ENCODE peak calls at places on chromosomes 1 and 21, in nine cellular contexts. F, X, Y, E, Z, T, I, M and C are unnamed samples.

GRCh38 chr1:207463571-207463970 is 9.4 kb downstream of the CR2 start:
- DNase-seq in F (no peak), Z (no peak), X (no peak), M (no peak), E (no peak), I (no peak), Y (no peak), T (no peak), C (no peak)

GRCh38 chr1:39973503-39974135 is 18.7 kb downstream of the MFSD2A start:
- DNase-seq in T (peak; percentile 82), Y (peak; percentile 87), X (peak; percentile 78), Z (peak; percentile 64), E (peak; percentile 78), I (peak; percentile 76), M (peak; percentile 56), F (peak; percentile 65), C (peak; percentile 61)

GRCh38 chr1:111833334-111833733 is 77.6 kb downstream of the DDX20 start:
- DNase-seq in Z (no peak), I (peak; percentile 20), E (no peak), F (no peak), T (peak; percentile 30), M (peak; percentile 13), X (peak; percentile 13), Y (no peak), C (no peak)

GRCh38 chr1:118007391-118007790 is 77.9 kb downstream of the WDR3 start:
- DNase-seq in X (no peak), I (no peak), Z (no peak), Y (no peak), E (no peak), T (no peak), M (no peak), F (no peak), C (no peak)

GRCh38 chr1:204398197-204399125 is 13.2 kb downstream of the PPP1R15B start:
- DNase-seq in X (peak; percentile 82), I (peak; percentile 72), E (peak; percentile 84), M (peak; percentile 69), Z (peak; percentile 20), Y (no peak), F (peak; percentile 35), T (peak; percentile 88), C (peak; percentile 77)

GRCh38 chr1:7299329-7299799 is 471.7 kb upstream of the VAMP3 start:
- DNase-seq in F (no peak), Z (no peak), I (peak; percentile 93), E (peak; percentile 35), T (peak; percentile 85), M (peak; percentile 100), Y (peak; percentile 70), X (peak; percentile 97), C (peak; percentile 90)

GRCh38 chr1:223674119-223674890 is 8.8 kb upstream of the CAPN8 start:
- DNase-seq in T (peak; percentile 25), M (no peak), Y (no peak), Z (no peak), I (no peak), E (no peak), F (no peak), X (no peak), C (no peak)

GRCh38 chr1:44294588-44295007 is 60.5 kb downstream of the ERI3 start:
- DNase-seq in Z (no peak), T (peak; percentile 69), F (no peak), I (peak; percentile 44), X (peak; percentile 95), M (peak; percentile 79), E (peak; percentile 25), Y (peak; percentile 79), C (peak; percentile 97)

GRCh38 chr1:175376194-175376593 is 183.6 kb upstream of the KIAA0040 start:
- DNase-seq in T (no peak), M (no peak), Y (no peak), I (peak; percentile 11), E (no peak), X (peak; percentile 16), Z (no peak), F (no peak), C (no peak)

GRCh38 chr1:92043621-92044020 is 13.8 kb downstream of the EPHX4 start:
- DNase-seq in Z (no peak), E (no peak), I (no peak), T (peak; percentile 92), M (no peak), Y (no peak), F (no peak), X (no peak), C (no peak)

GRCh38 chr1:38046884-38047602 is 450 bp upstream of the POU3F1 start:
- DNase-seq in Z (no peak), M (peak; percentile 67), F (peak; percentile 56), E (peak; percentile 77), T (peak; percentile 71), I (peak; percentile 71), X (peak; percentile 80), Y (peak; percentile 92), C (peak; percentile 92)

GRCh38 chr1:85274969-85275453 is 1.4 kb downstream of the BCL10 start:
- DNase-seq in Z (no peak), Y (no peak), M (peak; percentile 92), F (no peak), T (no peak), E (no peak), X (peak; percentile 88), I (peak; percentile 78), C (no peak)

GRCh38 chr21:35328856-35329455 is 279.9 kb upstream of the RUNX1 start:
- DNase-seq in I (no peak), Y (no peak), F (no peak), T (no peak), M (no peak), E (no peak), Z (no peak), X (no peak), C (no peak)

GRCh38 chr1:15501208-15502032 is 22.6 kb downstream of the CASP9 start:
- DNase-seq in Z (peak; percentile 30), T (peak; percentile 65), F (peak; percentile 12), I (peak; percentile 61), E (peak; percentile 76), X (peak; percentile 80), M (peak; percentile 49), Y (no peak), C (peak; percentile 36)

GRCh38 chr1:71634159-71634558 is 553.3 kb upstream of the ZRANB2 start:
- DNase-seq in T (no peak), F (no peak), M (no peak), I (no peak), Z (no peak), X (no peak), E (no peak), Y (no peak), C (no peak)

GRCh38 chr1:208917719-208918118 is 665.8 kb upstream of the CAMK1G start:
- DNase-seq in T (no peak), M (no peak), Y (no peak), Z (no peak), F (no peak), X (no peak), I (no peak), E (no peak), C (no peak)

GRCh38 chr1:60875139-60875538 is 207.2 kb upstream of the NFIA start:
- DNase-seq in E (no peak), F (no peak), Y (no peak), T (no peak), X (peak; percentile 46), I (peak; percentile 75), M (no peak), Z (no peak), C (no peak)